ENCODE peak calls at places on chromosomes 7 and 10, in seven cellular contexts. J is fibroblast of mammary gland; N is right atrium auricular region; C is anterior cingulate cortex; Y is activated CD8-positive, alpha-beta memory T cell treated with anti-CD3 and anti-CD28 coated beads for 1 hour; D is NCI-H524 treated with DMSO at 0.1 percent for 48 hours; B is activated naive CD4-positive, alpha-beta T cell treated with anti-CD3 and anti-CD28 coated beads, Interleukin-2, amount 10 ng/mL, durations not matched to agents 7 days and 5 days. G is an unnamed sample.

GRCh38 chr7:95658676-95659075 is 62.4 kb upstream of the PDK4 start:
- DNase-seq in J (no peak), N (no peak), C (no peak), Y (no peak), D (no peak), B (no peak), G (no peak)

GRCh38 chr7:27784399-27785053 is 44.6 kb downstream of the TAX1BP1 start:
- DNase-seq in J (peak), N (no peak), C (no peak), Y (no peak), D (peak), B (no peak), G (no peak)

GRCh38 chr7:128407751-128408708 is 1.8 kb downstream of the IMPDH1 start:
- DNase-seq in J (no peak), N (no peak), C (no peak), Y (no peak), D (peak), B (no peak), G (no peak)

GRCh38 chr7:90621892-90622182 is 25.7 kb downstream of the CDK14 start:
- DNase-seq in J (no peak), N (no peak), C (no peak), Y (no peak), D (no peak), B (no peak), G (no peak)

GRCh38 chr10:34905200-34905927 is 90.3 kb upstream of the PARD3 start:
- DNase-seq in J (no peak), N (no peak), C (no peak), Y (no peak), D (no peak), B (no peak), G (no peak)

GRCh38 chr10:71963351-71963755 is 842 bp upstream of the CHST3 start:
- DNase-seq in J (peak), N (peak), C (no peak), Y (no peak), D (no peak), B (no peak), G (no peak)

GRCh38 chr10:72274730-72275350 is 1.1 kb downstream of the DDIT4 start:
- DNase-seq in J (peak), N (peak), C (peak), Y (peak), D (no peak), B (peak), G (no peak)

GRCh38 chr7:36895112-36895511 is 170.8 kb upstream of the AOAH start:
- DNase-seq in J (no peak), N (no peak), C (no peak), Y (no peak), D (no peak), B (no peak), G (no peak)

GRCh38 chr10:126408953-126409641 is 20.8 kb upstream of the ADAM12 start:
- DNase-seq in J (no peak), N (no peak), C (no peak), Y (no peak), D (no peak), B (no peak), G (no peak)

GRCh38 chr10:31042670-31043069 is 11.0 kb upstream of the ZNF438 start:
- DNase-seq in J (no peak), N (no peak), C (no peak), Y (no peak), D (no peak), B (no peak), G (no peak)

GRCh38 chr7:26620352-26620751 is 244.0 kb downstream of the SKAP2 start:
- DNase-seq in J (peak), N (no peak), C (no peak), Y (no peak), D (no peak), B (no peak), G (no peak)

GRCh38 chr10:126372359-126372758 is 15.9 kb downstream of the ADAM12 start:
- DNase-seq in J (no peak), N (no peak), C (no peak), Y (no peak), D (peak), B (no peak), G (no peak)

GRCh38 chr7:73850212-73850611 is 7.9 kb upstream of the METTL27 start:
- DNase-seq in J (no peak), N (no peak), C (no peak), Y (no peak), D (no peak), B (no peak), G (no peak)

GRCh38 chr7:150927954-150928340 is 50.2 kb downstream of the KCNH2 start:
- DNase-seq in J (peak), N (no peak), C (no peak), Y (no peak), D (no peak), B (no peak), G (no peak)

GRCh38 chr10:107899075-107899474 is 734.6 kb upstream of the SORCS1 start:
- DNase-seq in J (no peak), N (no peak), C (no peak), Y (no peak), D (no peak), B (no peak), G (no peak)

GRCh38 chr7:131111081-131111576 is 216.5 kb upstream of the MKLN1 start:
- DNase-seq in J (peak), N (no peak), C (no peak), Y (no peak), D (peak), B (no peak), G (peak)

GRCh38 chr7:48426331-48426965 is 255.2 kb downstream of the ABCA13 start:
- DNase-seq in J (no peak), N (no peak), C (no peak), Y (no peak), D (no peak), B (no peak), G (no peak)

GRCh38 chr10:48608279-48608681 is 3.4 kb upstream of the ARHGAP22 start:
- DNase-seq in J (peak), N (peak), C (no peak), Y (no peak), D (no peak), B (peak), G (no peak)

GRCh38 chr7:123494193-123494796 is 40.1 kb downstream of the IQUB start:
- DNase-seq in J (peak), N (no peak), C (no peak), Y (no peak), D (peak), B (peak), G (no peak)

GRCh38 chr7:102415685-102416225 is 17.6 kb upstream of the ORAI2 start:
- DNase-seq in J (no peak), N (no peak), C (no peak), Y (no peak), D (no peak), B (peak), G (no peak)

GRCh38 chr7:44994877-44995554 is 5.0 kb upstream of the CCM2 start:
- DNase-seq in J (no peak), N (no peak), C (no peak), Y (no peak), D (no peak), B (no peak), G (no peak)

GRCh38 chr10:49844775-49845561 is 82.8 kb upstream of the OGDHL start:
- DNase-seq in J (peak), N (no peak), C (no peak), Y (no peak), D (no peak), B (no peak), G (no peak)

G was measured in amygdala.